ENCODE peak calls at places on chromosomes 2 and 18, in five cellular contexts. Z is CD8-positive, alpha-beta memory T cell; T is HuH-7.5; C is hypothalamus; H is AG09309. L is an unnamed sample.
A peak's percentile ranks its signal among the peaks of the same experiment; 100 is the strongest.

GRCh38 chr2:85953476-85953875 is 64.7 kb upstream of the ST3GAL5 start:
- DNase-seq in T (no peak), Z (no peak), C (no peak), H (no peak), L (no peak)

GRCh38 chr2:236359426-236359825 is 95.2 kb upstream of the ASB18 start:
- DNase-seq in H (no peak), C (no peak), Z (no peak), T (no peak), L (no peak)

GRCh38 chr18:500230-500555 is 308 bp downstream of the COLEC12 start:
- DNase-seq in C (no peak), T (no peak), Z (no peak), H (no peak), L (no peak)

GRCh38 chr2:239943991-239944441 is 81.1 kb downstream of the NDUFA10 start:
- DNase-seq in T (no peak), H (no peak), Z (peak; percentile 34), C (no peak), L (no peak)

GRCh38 chr2:228974169-228974568 is 296.9 kb downstream of the PID1 start:
- DNase-seq in H (no peak), T (no peak), C (no peak), Z (no peak), L (no peak)

GRCh38 chr2:12424820-12425219 is 291.9 kb upstream of the TRIB2 start:
- DNase-seq in Z (no peak), H (no peak), T (no peak), C (no peak), L (no peak)

GRCh38 chr2:36403675-36404230 is 48.2 kb downstream of the CRIM1 start:
- DNase-seq in H (peak; percentile 25), C (no peak), Z (no peak), T (no peak), L (no peak)

GRCh38 chr2:84939426-84940087 is 31.4 kb upstream of the KCMF1 start:
- DNase-seq in C (no peak), H (no peak), Z (peak; percentile 82), T (no peak), L (peak; percentile 62)

GRCh38 chr18:33116376-33116775 is 324.1 kb downstream of the CCDC178 start:
- DNase-seq in H (no peak), Z (no peak), C (no peak), T (no peak), L (no peak)

GRCh38 chr2:169743549-169743948 is 9.9 kb downstream of the KLHL23 start:
- DNase-seq in C (peak; percentile 32), H (no peak), T (no peak), Z (no peak), L (no peak)

GRCh38 chr2:29260151-29260772 is 145.0 kb downstream of the CLIP4 start:
- DNase-seq in H (no peak), C (no peak), T (no peak), Z (no peak), L (no peak)

GRCh38 chr2:156321243-156321904 is 11.1 kb downstream of the NR4A2 start:
- DNase-seq in H (no peak), C (no peak), Z (peak; percentile 52), T (no peak), L (no peak)

GRCh38 chr2:219252570-219252899 is 508 bp upstream of the TUBA4B start:
- DNase-seq in T (no peak), Z (peak; percentile 70), C (no peak), H (no peak), L (no peak)

GRCh38 chr2:72155737-72156136 is 8.1 kb upstream of the CYP26B1 start:
- DNase-seq in H (no peak), T (no peak), Z (no peak), C (no peak), L (no peak)

GRCh38 chr2:198880421-198880820 is 577.3 kb downstream of the SATB2 start:
- DNase-seq in Z (no peak), H (no peak), C (no peak), T (no peak), L (no peak)

GRCh38 chr2:85665264-85665937 is 2.6 kb downstream of the SFTPB start:
- DNase-seq in C (no peak), T (no peak), H (no peak), Z (no peak), L (no peak)

GRCh38 chr2:8729939-8730338 is 48.1 kb downstream of the ID2 start:
- DNase-seq in C (no peak), T (no peak), H (no peak), Z (no peak), L (no peak)

GRCh38 chr2:29440921-29441623 is 325.9 kb downstream of the CLIP4 start:
- DNase-seq in C (no peak), T (no peak), Z (no peak), H (no peak), L (no peak)

GRCh38 chr2:41879367-41879871 is 168.4 kb upstream of the PKDCC start:
- DNase-seq in C (no peak), Z (no peak), T (no peak), H (no peak), L (no peak)

GRCh38 chr18:58418361-58418760 is 210.5 kb downstream of the ALPK2 start:
- DNase-seq in H (no peak), Z (no peak), T (no peak), C (no peak), L (no peak)

GRCh38 chr2:224816816-224817215 is 100.7 kb upstream of the CCDC195 start:
- DNase-seq in C (no peak), T (no peak), Z (no peak), H (peak; percentile 57), L (no peak)

GRCh38 chr2:16862474-16862873 is 196.8 kb upstream of the CYRIA start:
- DNase-seq in Z (no peak), H (no peak), C (no peak), T (no peak), L (no peak)

GRCh38 chr2:129885735-129886134 is 93.7 kb upstream of the RAB6C start:
- DNase-seq in H (no peak), C (no peak), Z (no peak), T (no peak), L (no peak)

GRCh38 chr2:226115102-226115831 is 684.4 kb downstream of the IRS1 start:
- DNase-seq in Z (no peak), T (no peak), H (peak; percentile 89), C (no peak), L (no peak)

GRCh38 chr18:37230762-37231161 is 334.8 kb downstream of the CELF4 start:
- DNase-seq in Z (no peak), H (no peak), T (no peak), C (no peak), L (no peak)

GRCh38 chr2:189192766-189193165 is 13.2 kb upstream of the COL5A2 start:
- DNase-seq in T (no peak), C (no peak), Z (no peak), H (no peak), L (no peak)

GRCh38 chr18:23578067-23578705 is 8.1 kb downstream of the NPC1 start:
- DNase-seq in C (no peak), H (no peak), T (no peak), Z (no peak), L (no peak)

GRCh38 chr2:161992526-161992925 is 81.5 kb downstream of the DPP4 start:
- DNase-seq in C (no peak), T (no peak), Z (no peak), H (no peak), L (peak; percentile 21)

GRCh38 chr2:215748446-215748845 is 264.9 kb downstream of the MREG start:
- DNase-seq in C (peak; percentile 9), H (no peak), T (no peak), Z (no peak), L (no peak)

GRCh38 chr2:37219046-37219445 is 12.3 kb downstream of the CEBPZ start:
- DNase-seq in Z (no peak), C (no peak), H (no peak), T (no peak), L (no peak)

GRCh38 chr2:214484239-214484638 is 73.4 kb downstream of the VWC2L start:
- DNase-seq in H (no peak), Z (no peak), T (no peak), C (no peak), L (no peak)

GRCh38 chr18:73962251-73962650 is 185.4 kb downstream of the FBXO15 start:
- DNase-seq in Z (no peak), T (no peak), H (peak; percentile 52), C (no peak), L (no peak)

GRCh38 chr2:202911203-202911512 is 315 bp downstream of the WDR12 start:
- DNase-seq in Z (no peak), T (no peak), H (no peak), C (no peak), L (no peak)